ENCODE peak calls at places on chromosome 20, in ten cellular contexts. H is anterior cingulate cortex, D is NCI-H345, X is substantia nigra, B is Right ventricle myocardium inferior, T is COR-L47, S is ACHN, C is body of pancreas, J is skeletal muscle cell, E is H7. L is an unnamed sample.

GRCh38 chr20:48750941-48751620 is 76.7 kb downstream of the PREX1 start:
- DNase-seq in H (peak; percentile 49), D (peak; percentile 80), X (peak; percentile 52), B (peak; percentile 90), T (peak; percentile 90), S (no peak), C (peak; percentile 25), J (no peak), E (peak; percentile 91), L (no peak)

GRCh38 chr20:23036371-23036770 is 1.3 kb downstream of the SSTR4 start:
- DNase-seq in H (no peak), D (no peak), X (no peak), B (no peak), T (no peak), S (no peak), C (no peak), J (no peak), E (no peak), L (no peak)

GRCh38 chr20:760751-761417 is 7.4 kb downstream of the SLC52A3 start:
- DNase-seq in H (no peak), D (no peak), X (no peak), B (no peak), T (no peak), S (no peak), C (peak; percentile 35), J (no peak), E (peak; percentile 94), L (no peak)

GRCh38 chr20:47174844-47175243 is 181.7 kb downstream of the ZMYND8 start:
- DNase-seq in H (no peak), D (no peak), X (no peak), B (no peak), T (no peak), S (no peak), C (no peak), J (no peak), E (no peak), L (no peak)

GRCh38 chr20:37980876-37981275 is 52.4 kb downstream of the TTI1 start:
- DNase-seq in H (no peak), D (no peak), X (no peak), B (no peak), T (no peak), S (no peak), C (no peak), J (no peak), E (peak; percentile 59), L (no peak)

GRCh38 chr20:52313335-52313963 is 121.9 kb upstream of the ZFP64 start:
- DNase-seq in H (no peak), D (peak; percentile 35), X (peak; percentile 1), B (no peak), T (peak; percentile 12), S (peak; percentile 43), C (peak; percentile 9), J (no peak), E (peak; percentile 22), L (peak; percentile 61)

GRCh38 chr20:1874534-1875168 is 20.6 kb upstream of the SIRPA start:
- DNase-seq in H (peak; percentile 37), D (no peak), X (no peak), B (peak; percentile 88), T (no peak), S (no peak), C (no peak), J (no peak), E (no peak), L (no peak)

GRCh38 chr20:31587545-31588389 is 17.3 kb upstream of the ID1 start:
- DNase-seq in H (no peak), D (peak; percentile 45), X (no peak), B (no peak), T (no peak), S (no peak), C (peak; percentile 49), J (no peak), E (peak; percentile 85), L (peak; percentile 33)

GRCh38 chr20:57592263-57593092 is 27.7 kb downstream of the ZBP1 start:
- DNase-seq in H (no peak), D (peak; percentile 39), X (no peak), B (no peak), T (no peak), S (no peak), C (no peak), J (no peak), E (no peak), L (no peak)

L was measured in NCI-H774.